ENCODE peak calls at places on chromosomes 5 and 9, in ten cellular contexts. One of them, this sample, is unnamed. For H3K36me3, the result is how much of the 10 kb centered on the place peaks cover.

GRCh38 chr5:177490311-177490991 is 7.0 kb downstream of the PDLIM7 start:
- DNase-seq in colonic mucosa: no peak
- DNase-seq in fibroblast of lung: no peak
- DNase-seq in heart left ventricle: no peak
- DNase-seq in ovary: no peak
- DNase-seq in OCI-LY7: no peak
- DNase-seq in left ventricle myocardium inferior: no peak
- DNase-seq in testis: no peak
- DNase-seq in tibial artery: no peak
- DNase-seq in CD8-positive, alpha-beta memory T cell: no peak
- DNase-seq in this sample: no peak

GRCh38 chr9:81826541-81826906 is 101.7 kb upstream of the SPATA31D4 start:
- DNase-seq in colonic mucosa: no peak
- DNase-seq in fibroblast of lung: peak
- DNase-seq in heart left ventricle: peak
- DNase-seq in ovary: no peak
- DNase-seq in OCI-LY7: no peak
- DNase-seq in left ventricle myocardium inferior: peak
- DNase-seq in testis: no peak
- DNase-seq in tibial artery: peak
- DNase-seq in CD8-positive, alpha-beta memory T cell: no peak
- DNase-seq in this sample: no peak

GRCh38 chr9:124776952-124777645 is at the start of gene OLFML2A:
- DNase-seq in colonic mucosa: no peak
- DNase-seq in fibroblast of lung: no peak
- DNase-seq in heart left ventricle: peak
- DNase-seq in ovary: peak
- DNase-seq in OCI-LY7: peak
- DNase-seq in left ventricle myocardium inferior: no peak
- DNase-seq in testis: peak
- DNase-seq in tibial artery: no peak
- DNase-seq in CD8-positive, alpha-beta memory T cell: no peak
- DNase-seq in this sample: peak

GRCh38 chr5:87074934-87075541 is 192.6 kb upstream of the RASA1 start:
- DNase-seq in colonic mucosa: peak
- DNase-seq in fibroblast of lung: no peak
- DNase-seq in heart left ventricle: no peak
- DNase-seq in ovary: no peak
- DNase-seq in OCI-LY7: peak
- DNase-seq in left ventricle myocardium inferior: no peak
- DNase-seq in testis: no peak
- DNase-seq in tibial artery: no peak
- DNase-seq in CD8-positive, alpha-beta memory T cell: peak
- DNase-seq in this sample: no peak

GRCh38 chr9:134662143-134662876 is 20.7 kb downstream of the COL5A1 start:
- DNase-seq in colonic mucosa: peak
- DNase-seq in fibroblast of lung: peak
- DNase-seq in heart left ventricle: peak
- DNase-seq in ovary: peak
- DNase-seq in OCI-LY7: no peak
- DNase-seq in left ventricle myocardium inferior: peak
- DNase-seq in testis: peak
- DNase-seq in tibial artery: peak
- DNase-seq in CD8-positive, alpha-beta memory T cell: no peak
- DNase-seq in this sample: no peak

GRCh38 chr9:23088932-23089364 is 642.3 kb downstream of the DMRTA1 start:
- DNase-seq in colonic mucosa: no peak
- DNase-seq in fibroblast of lung: no peak
- DNase-seq in heart left ventricle: no peak
- DNase-seq in ovary: no peak
- DNase-seq in OCI-LY7: peak
- DNase-seq in left ventricle myocardium inferior: no peak
- DNase-seq in testis: peak
- DNase-seq in tibial artery: no peak
- DNase-seq in CD8-positive, alpha-beta memory T cell: no peak
- DNase-seq in this sample: no peak

GRCh38 chr5:173342813-173343435 is 14.7 kb upstream of the STC2 start:
- DNase-seq in colonic mucosa: no peak
- DNase-seq in fibroblast of lung: no peak
- DNase-seq in heart left ventricle: no peak
- DNase-seq in ovary: no peak
- DNase-seq in OCI-LY7: no peak
- DNase-seq in left ventricle myocardium inferior: no peak
- DNase-seq in testis: no peak
- DNase-seq in tibial artery: no peak
- DNase-seq in CD8-positive, alpha-beta memory T cell: no peak
- DNase-seq in this sample: no peak

GRCh38 chr9:70101265-70101664 is 57.6 kb downstream of the MAMDC2 start:
- DNase-seq in colonic mucosa: no peak
- DNase-seq in fibroblast of lung: peak
- DNase-seq in heart left ventricle: no peak
- DNase-seq in ovary: no peak
- DNase-seq in OCI-LY7: no peak
- DNase-seq in left ventricle myocardium inferior: no peak
- DNase-seq in testis: no peak
- DNase-seq in tibial artery: no peak
- DNase-seq in CD8-positive, alpha-beta memory T cell: no peak
- DNase-seq in this sample: no peak

GRCh38 chr5:74649421-74649973 is 9.0 kb upstream of the ENC1 start:
- DNase-seq in colonic mucosa: no peak
- DNase-seq in fibroblast of lung: no peak
- DNase-seq in heart left ventricle: no peak
- DNase-seq in ovary: no peak
- DNase-seq in OCI-LY7: no peak
- DNase-seq in left ventricle myocardium inferior: no peak
- DNase-seq in testis: no peak
- DNase-seq in tibial artery: no peak
- DNase-seq in CD8-positive, alpha-beta memory T cell: no peak
- DNase-seq in this sample: no peak

GRCh38 chr9:27183151-27183550 is 74.1 kb downstream of the TEK start:
- DNase-seq in colonic mucosa: no peak
- DNase-seq in fibroblast of lung: no peak
- DNase-seq in heart left ventricle: no peak
- DNase-seq in ovary: no peak
- DNase-seq in OCI-LY7: no peak
- DNase-seq in left ventricle myocardium inferior: no peak
- DNase-seq in testis: no peak
- DNase-seq in tibial artery: no peak
- DNase-seq in CD8-positive, alpha-beta memory T cell: no peak
- DNase-seq in this sample: no peak

GRCh38 chr9:112624711-112625707 is 92.9 kb downstream of the INIP start:
- DNase-seq in colonic mucosa: no peak
- DNase-seq in fibroblast of lung: no peak
- DNase-seq in heart left ventricle: no peak
- DNase-seq in ovary: no peak
- DNase-seq in OCI-LY7: no peak
- DNase-seq in left ventricle myocardium inferior: no peak
- DNase-seq in testis: no peak
- DNase-seq in tibial artery: no peak
- DNase-seq in CD8-positive, alpha-beta memory T cell: no peak
- DNase-seq in this sample: no peak

GRCh38 chr9:97307091-97307490 is 368 bp upstream of the CCDC180 start:
- DNase-seq in colonic mucosa: peak
- DNase-seq in fibroblast of lung: peak
- DNase-seq in heart left ventricle: peak
- DNase-seq in ovary: peak
- DNase-seq in OCI-LY7: no peak
- DNase-seq in left ventricle myocardium inferior: peak
- DNase-seq in testis: peak
- DNase-seq in tibial artery: peak
- DNase-seq in CD8-positive, alpha-beta memory T cell: no peak
- DNase-seq in this sample: no peak

GRCh38 chr5:56873056-56873455 is 36.3 kb upstream of the SETD9 start:
- DNase-seq in colonic mucosa: no peak
- DNase-seq in fibroblast of lung: no peak
- DNase-seq in heart left ventricle: no peak
- DNase-seq in ovary: no peak
- DNase-seq in OCI-LY7: no peak
- DNase-seq in left ventricle myocardium inferior: no peak
- DNase-seq in testis: no peak
- DNase-seq in tibial artery: no peak
- DNase-seq in CD8-positive, alpha-beta memory T cell: no peak
- DNase-seq in this sample: no peak

GRCh38 chr5:56876325-56876724 is 33.1 kb upstream of the SETD9 start:
- DNase-seq in colonic mucosa: no peak
- DNase-seq in fibroblast of lung: no peak
- DNase-seq in heart left ventricle: no peak
- DNase-seq in ovary: no peak
- DNase-seq in OCI-LY7: no peak
- DNase-seq in left ventricle myocardium inferior: no peak
- DNase-seq in testis: no peak
- DNase-seq in tibial artery: no peak
- DNase-seq in CD8-positive, alpha-beta memory T cell: no peak
- DNase-seq in this sample: no peak

GRCh38 chr5:56871755-56872154 is 37.6 kb upstream of the SETD9 start:
- DNase-seq in colonic mucosa: no peak
- DNase-seq in fibroblast of lung: no peak
- DNase-seq in heart left ventricle: no peak
- DNase-seq in ovary: no peak
- DNase-seq in OCI-LY7: no peak
- DNase-seq in left ventricle myocardium inferior: no peak
- DNase-seq in testis: no peak
- DNase-seq in tibial artery: no peak
- DNase-seq in CD8-positive, alpha-beta memory T cell: no peak
- DNase-seq in this sample: no peak
- H3K36me3 ChIP-seq in colonic mucosa: under half
- H3K36me3 ChIP-seq in fibroblast of lung: under half
- H3K36me3 ChIP-seq in heart left ventricle: half or more
- H3K36me3 ChIP-seq in ovary: under half
- H3K36me3 ChIP-seq in OCI-LY7: half or more
- H3K36me3 ChIP-seq in left ventricle myocardium inferior: half or more
- H3K36me3 ChIP-seq in testis: under half
- H3K36me3 ChIP-seq in tibial artery: half or more
- H3K36me3 ChIP-seq in CD8-positive, alpha-beta memory T cell: under half
- H3K36me3 ChIP-seq in this sample: half or more

GRCh38 chr9:120569556-120569955 is 10.4 kb downstream of the CDK5RAP2 start:
- DNase-seq in colonic mucosa: no peak
- DNase-seq in fibroblast of lung: no peak
- DNase-seq in heart left ventricle: no peak
- DNase-seq in ovary: no peak
- DNase-seq in OCI-LY7: no peak
- DNase-seq in left ventricle myocardium inferior: no peak
- DNase-seq in testis: no peak
- DNase-seq in tibial artery: no peak
- DNase-seq in CD8-positive, alpha-beta memory T cell: no peak
- DNase-seq in this sample: no peak
- H3K27ac ChIP-seq in colonic mucosa: no peak
- H3K27ac ChIP-seq in fibroblast of lung: no peak
- H3K27ac ChIP-seq in heart left ventricle: no peak
- H3K27ac ChIP-seq in ovary: no peak
- H3K27ac ChIP-seq in OCI-LY7: no peak
- H3K27ac ChIP-seq in left ventricle myocardium inferior: no peak
- H3K27ac ChIP-seq in testis: no peak
- H3K27ac ChIP-seq in tibial artery: peak
- H3K27ac ChIP-seq in CD8-positive, alpha-beta memory T cell: no peak
- H3K27ac ChIP-seq in this sample: no peak

GRCh38 chr9:93265972-93266371 is 82.0 kb downstream of the WNK2 start:
- DNase-seq in colonic mucosa: peak
- DNase-seq in fibroblast of lung: no peak
- DNase-seq in heart left ventricle: no peak
- DNase-seq in ovary: no peak
- DNase-seq in OCI-LY7: peak
- DNase-seq in left ventricle myocardium inferior: no peak
- DNase-seq in testis: no peak
- DNase-seq in tibial artery: peak
- DNase-seq in CD8-positive, alpha-beta memory T cell: no peak
- DNase-seq in this sample: no peak

GRCh38 chr9:93265301-93265971 is 81.5 kb downstream of the WNK2 start:
- DNase-seq in colonic mucosa: peak
- DNase-seq in fibroblast of lung: no peak
- DNase-seq in heart left ventricle: no peak
- DNase-seq in ovary: no peak
- DNase-seq in OCI-LY7: peak
- DNase-seq in left ventricle myocardium inferior: no peak
- DNase-seq in testis: no peak
- DNase-seq in tibial artery: peak
- DNase-seq in CD8-positive, alpha-beta memory T cell: no peak
- DNase-seq in this sample: no peak

GRCh38 chr9:93262537-93263310 is 78.8 kb downstream of the WNK2 start:
- DNase-seq in colonic mucosa: peak
- DNase-seq in fibroblast of lung: no peak
- DNase-seq in heart left ventricle: no peak
- DNase-seq in ovary: no peak
- DNase-seq in OCI-LY7: no peak
- DNase-seq in left ventricle myocardium inferior: no peak
- DNase-seq in testis: peak
- DNase-seq in tibial artery: peak
- DNase-seq in CD8-positive, alpha-beta memory T cell: no peak
- DNase-seq in this sample: no peak

GRCh38 chr9:93263334-93264229 is 79.6 kb downstream of the WNK2 start:
- DNase-seq in colonic mucosa: peak
- DNase-seq in fibroblast of lung: no peak
- DNase-seq in heart left ventricle: no peak
- DNase-seq in ovary: peak
- DNase-seq in OCI-LY7: peak
- DNase-seq in left ventricle myocardium inferior: no peak
- DNase-seq in testis: peak
- DNase-seq in tibial artery: peak
- DNase-seq in CD8-positive, alpha-beta memory T cell: no peak
- DNase-seq in this sample: no peak

DNA sequence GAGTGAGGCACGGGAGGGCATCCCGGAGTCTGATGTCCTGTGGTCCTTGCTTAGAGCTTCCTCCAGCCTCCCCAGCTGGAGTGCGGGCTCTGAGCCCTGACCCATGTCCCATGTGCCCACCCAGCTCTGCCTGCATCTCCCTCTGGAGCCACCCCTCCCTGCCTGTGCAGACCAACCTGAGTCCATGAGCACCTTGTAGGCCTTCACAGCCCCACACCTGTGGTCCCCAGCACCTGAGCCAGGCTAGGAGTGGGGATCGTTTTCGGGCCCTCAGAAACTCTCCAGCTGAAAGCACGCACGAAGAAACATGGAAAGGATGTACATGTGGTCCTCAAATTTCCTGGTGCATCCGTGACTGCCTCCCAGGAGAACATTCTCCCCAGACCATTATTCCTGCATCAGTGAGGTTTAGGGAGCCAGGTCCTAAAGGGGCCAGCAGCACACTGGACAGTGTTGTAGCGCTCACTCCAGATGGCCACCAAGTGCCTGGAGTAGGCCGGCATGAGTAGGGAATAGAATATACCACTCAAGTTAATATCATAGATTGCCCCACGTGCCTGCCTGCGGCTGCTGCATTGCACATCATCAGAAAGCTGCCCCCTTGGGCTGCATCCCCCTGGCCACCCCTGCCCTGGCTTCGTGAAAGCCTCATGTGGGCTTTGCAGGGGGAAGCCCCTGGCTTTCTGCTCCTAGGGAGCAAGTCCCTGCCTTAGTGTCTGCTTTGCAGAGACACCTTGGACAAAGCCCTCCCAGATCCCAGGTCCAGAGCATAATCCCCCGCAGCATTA is 80.6 kb downstream of the WNK2 start:
- DNase-seq in colonic mucosa: peak
- DNase-seq in fibroblast of lung: no peak
- DNase-seq in heart left ventricle: no peak
- DNase-seq in ovary: no peak
- DNase-seq in OCI-LY7: no peak
- DNase-seq in left ventricle myocardium inferior: no peak
- DNase-seq in testis: peak
- DNase-seq in tibial artery: peak
- DNase-seq in CD8-positive, alpha-beta memory T cell: no peak
- DNase-seq in this sample: no peak
- H3K36me3 ChIP-seq in colonic mucosa: under half
- H3K36me3 ChIP-seq in fibroblast of lung: under half
- H3K36me3 ChIP-seq in heart left ventricle: under half
- H3K36me3 ChIP-seq in ovary: under half
- H3K36me3 ChIP-seq in OCI-LY7: under half
- H3K36me3 ChIP-seq in left ventricle myocardium inferior: under half
- H3K36me3 ChIP-seq in testis: under half
- H3K36me3 ChIP-seq in tibial artery: under half
- H3K36me3 ChIP-seq in CD8-positive, alpha-beta memory T cell: under half
- H3K36me3 ChIP-seq in this sample: under half

GRCh38 chr9:22084336-22085035 is 75.4 kb upstream of the CDKN2B start:
- DNase-seq in colonic mucosa: no peak
- DNase-seq in fibroblast of lung: peak
- DNase-seq in heart left ventricle: no peak
- DNase-seq in ovary: no peak
- DNase-seq in OCI-LY7: no peak
- DNase-seq in left ventricle myocardium inferior: no peak
- DNase-seq in testis: no peak
- DNase-seq in tibial artery: no peak
- DNase-seq in CD8-positive, alpha-beta memory T cell: no peak
- DNase-seq in this sample: no peak
- H3K27ac ChIP-seq in colonic mucosa: peak
- H3K27ac ChIP-seq in fibroblast of lung: peak
- H3K27ac ChIP-seq in heart left ventricle: no peak
- H3K27ac ChIP-seq in ovary: no peak
- H3K27ac ChIP-seq in OCI-LY7: no peak
- H3K27ac ChIP-seq in left ventricle myocardium inferior: no peak
- H3K27ac ChIP-seq in testis: no peak
- H3K27ac ChIP-seq in tibial artery: no peak
- H3K27ac ChIP-seq in CD8-positive, alpha-beta memory T cell: no peak
- H3K27ac ChIP-seq in this sample: no peak

This sample was measured in CD4-positive, alpha-beta memory T cell.